ENCODE peak calls at places on chromosomes 6 and 20, in six cellular contexts. R is NCI-H1105 treated with DMSO at 0.1 percent for 48 hours, D is GM12865, Q is tibial artery, K is fibroblast of lung, Z is RPMI7951. V is an unnamed sample.
A peak's percentile ranks its signal among the peaks of the same experiment; 100 is the strongest.

GRCh38 chr20:43900496-43900895 is 14.2 kb upstream of the TOX2 start:
- DNase-seq in Q (no peak), K (peak; percentile 73), Z (no peak), R (no peak), D (no peak), V (no peak)

GRCh38 chr6:21856096-21856825 is 262.7 kb downstream of the SOX4 start:
- DNase-seq in D (no peak), R (no peak), Z (peak; percentile 61), Q (no peak), K (peak; percentile 79), V (peak; percentile 93)

GRCh38 chr6:20705741-20706140 is 171.5 kb downstream of the CDKAL1 start:
- DNase-seq in Z (no peak), Q (no peak), K (no peak), R (peak; percentile 76), D (peak; percentile 47), V (no peak)

GRCh38 chr6:19180348-19181073 is 656.7 kb upstream of the ID4 start:
- DNase-seq in K (peak; percentile 38), R (no peak), Q (peak; percentile 87), Z (no peak), D (no peak), V (peak; percentile 90)

GRCh38 chr20:1964659-1965405 is 29.0 kb downstream of the PDYN start:
- DNase-seq in D (no peak), Q (no peak), K (no peak), R (no peak), Z (peak; percentile 31), V (peak; percentile 65)

GRCh38 chr6:142885182-142885867 is 59.7 kb downstream of the HIVEP2 start:
- DNase-seq in D (peak; percentile 88), K (peak; percentile 97), Q (no peak), R (no peak), Z (peak; percentile 96), V (peak; percentile 92)

GRCh38 chr6:155466546-155466945 is 10.9 kb upstream of the NOX3 start:
- DNase-seq in R (no peak), D (no peak), Q (no peak), Z (no peak), K (no peak), V (no peak)

GRCh38 chr6:127554435-127555006 is 22.5 kb upstream of the C6orf58 start:
- DNase-seq in D (peak; percentile 40), Q (no peak), R (peak; percentile 67), Z (peak; percentile 32), K (peak; percentile 52), V (peak; percentile 78)

GRCh38 chr6:110285306-110286060 is 72.7 kb downstream of the METTL24 start:
- DNase-seq in Z (no peak), K (no peak), R (no peak), Q (no peak), D (no peak), V (peak; percentile 19)

GRCh38 chr6:121305957-121306607 is 28.2 kb downstream of the TBC1D32 start:
- DNase-seq in D (peak; percentile 53), Q (no peak), R (peak; percentile 59), Z (peak; percentile 46), K (peak; percentile 45), V (peak; percentile 53)

GRCh38 chr6:167733740-167734661 is 92.7 kb upstream of the AFDN start:
- DNase-seq in K (peak; percentile 2), D (no peak), Q (peak; percentile 75), R (no peak), Z (peak; percentile 80), V (peak; percentile 4)

GRCh38 chr20:10861619-10862018 is 187.8 kb upstream of the JAG1 start:
- DNase-seq in R (peak; percentile 82), D (no peak), K (no peak), Z (no peak), Q (no peak), V (no peak)

GRCh38 chr6:75481936-75482593 is 11.5 kb downstream of the FILIP1 start:
- DNase-seq in Z (no peak), R (peak; percentile 19), K (peak; percentile 64), Q (peak; percentile 38), D (no peak), V (peak; percentile 72)

GRCh38 chr6:145025488-145025887 is 709.8 kb downstream of the EPM2A start:
- DNase-seq in Z (no peak), Q (no peak), D (no peak), R (no peak), K (no peak), V (no peak)

GRCh38 chr6:44291841-44292240 is 21.3 kb downstream of the AARS2 start:
- DNase-seq in R (no peak), K (no peak), D (no peak), Q (no peak), Z (no peak), V (no peak)

GRCh38 chr6:98487612-98488011 is 346.8 kb upstream of the POU3F2 start:
- DNase-seq in K (no peak), Q (no peak), D (no peak), Z (no peak), R (no peak), V (no peak)

GRCh38 chr20:57785720-57786119 is 75.9 kb upstream of the PMEPA1 start:
- DNase-seq in K (no peak), Q (no peak), D (no peak), Z (no peak), R (no peak), V (peak; percentile 15)

GRCh38 chr20:48638546-48638945 is 189.3 kb downstream of the PREX1 start:
- DNase-seq in Q (no peak), D (peak; percentile 35), K (peak; percentile 68), R (no peak), Z (peak; percentile 95), V (peak; percentile 28)

GRCh38 chr6:36986704-36987047 is 680 bp upstream of the MTCH1 start:
- DNase-seq in D (no peak), K (no peak), Q (no peak), Z (no peak), R (no peak), V (no peak)

GRCh38 chr6:351867-352289 is 39.7 kb upstream of the IRF4 start:
- DNase-seq in D (no peak), R (no peak), K (no peak), Z (no peak), Q (no peak), V (no peak)